ENCODE peak calls at places on chromosomes 2 and 18, in seven cellular contexts. B, Q, J, A, L, X and P are unnamed samples.

GRCh38 chr2:83900859-83901258 is 558.2 kb downstream of the SUCLG1 start:
- DNase-seq in B (no peak), Q (no peak), J (no peak), A (no peak), L (peak), X (peak), P (no peak)

GRCh38 chr2:106521016-106521415 is 33.9 kb downstream of the CD8B2 start:
- DNase-seq in B (no peak), Q (no peak), J (no peak), A (no peak), L (no peak), X (no peak), P (no peak)

GRCh38 chr2:69948032-69948962 is 13.1 kb downstream of the ASPRV1 start:
- DNase-seq in B (no peak), Q (no peak), J (no peak), A (no peak), L (no peak), X (no peak), P (no peak)

GRCh38 chr18:49319590-49319989 is 140.9 kb downstream of the DYM start:
- DNase-seq in B (no peak), Q (no peak), J (no peak), A (no peak), L (no peak), X (no peak), P (no peak)

GRCh38 chr2:204325468-204325867 is 219.8 kb upstream of the PARD3B start:
- DNase-seq in B (no peak), Q (no peak), J (no peak), A (no peak), L (peak), X (peak), P (no peak)

GRCh38 chr2:173226899-173227692 is 127.6 kb upstream of the CDCA7 start:
- DNase-seq in B (no peak), Q (no peak), J (no peak), A (no peak), L (no peak), X (no peak), P (no peak)

GRCh38 chr2:29841386-29842004 is 79.9 kb downstream of the ALK start:
- DNase-seq in B (no peak), Q (no peak), J (no peak), A (no peak), L (peak), X (peak), P (no peak)

GRCh38 chr2:215465246-215465645 is 29.4 kb upstream of the FN1 start:
- DNase-seq in B (no peak), Q (no peak), J (no peak), A (no peak), L (no peak), X (no peak), P (no peak)

GRCh38 chr18:36769172-36769571 is 59.6 kb downstream of the TPGS2 start:
- DNase-seq in B (no peak), Q (no peak), J (no peak), A (no peak), L (no peak), X (no peak), P (no peak)

GRCh38 chr2:20356042-20356441 is 5.4 kb upstream of the PUM2 start:
- DNase-seq in B (no peak), Q (no peak), J (no peak), A (no peak), L (no peak), X (peak), P (no peak)

GRCh38 chr18:45978084-45978483 is 11.0 kb upstream of the EPG5 start:
- DNase-seq in B (no peak), Q (no peak), J (no peak), A (no peak), L (peak), X (no peak), P (no peak)

GRCh38 chr2:182101263-182101662 is 115.6 kb downstream of the PPP1R1C start:
- DNase-seq in B (no peak), Q (no peak), J (no peak), A (no peak), L (no peak), X (no peak), P (no peak)

GRCh38 chr2:170703776-170704476 is 11.2 kb upstream of the SP5 start:
- DNase-seq in B (no peak), Q (no peak), J (no peak), A (no peak), L (no peak), X (no peak), P (no peak)

GRCh38 chr18:48680871-48681270 is 142.0 kb downstream of the CTIF start:
- DNase-seq in B (no peak), Q (no peak), J (peak), A (peak), L (no peak), X (no peak), P (no peak)

GRCh38 chr2:227939271-227940027 is 68.0 kb downstream of the DAW1 start:
- DNase-seq in B (no peak), Q (no peak), J (no peak), A (no peak), L (peak), X (no peak), P (no peak)

GRCh38 chr18:57301573-57302230 is 50.7 kb upstream of the ST8SIA3 start:
- DNase-seq in B (no peak), Q (no peak), J (no peak), A (no peak), L (no peak), X (no peak), P (no peak)

GRCh38 chr2:23489471-23490400 is 104.8 kb downstream of the KLHL29 start:
- DNase-seq in B (peak), Q (peak), J (no peak), A (no peak), L (no peak), X (no peak), P (no peak)

GRCh38 chr2:46942143-46942526 is 26.5 kb upstream of the MCFD2 start:
- DNase-seq in B (peak), Q (peak), J (no peak), A (peak), L (peak), X (no peak), P (peak)

GRCh38 chr2:120525056-120526046 is 179.4 kb downstream of the INHBB start:
- DNase-seq in B (peak), Q (no peak), J (no peak), A (peak), L (peak), X (no peak), P (no peak)

GRCh38 chr2:240919786-240920782 is 13.9 kb downstream of the CROCC2 start:
- DNase-seq in B (peak), Q (peak), J (peak), A (peak), L (peak), X (no peak), P (peak)

GRCh38 chr18:8242306-8242705 is 366.9 kb upstream of the RAB12 start:
- DNase-seq in B (no peak), Q (no peak), J (no peak), A (no peak), L (no peak), X (no peak), P (no peak)

GRCh38 chr2:8548871-8549221 is 133.0 kb upstream of the ID2 start:
- DNase-seq in B (no peak), Q (no peak), J (no peak), A (peak), L (no peak), X (no peak), P (no peak)

GRCh38 chr2:141942006-141942789 is 188.6 kb downstream of the LRP1B start:
- DNase-seq in B (no peak), Q (no peak), J (no peak), A (no peak), L (no peak), X (no peak), P (no peak)

DNA sequence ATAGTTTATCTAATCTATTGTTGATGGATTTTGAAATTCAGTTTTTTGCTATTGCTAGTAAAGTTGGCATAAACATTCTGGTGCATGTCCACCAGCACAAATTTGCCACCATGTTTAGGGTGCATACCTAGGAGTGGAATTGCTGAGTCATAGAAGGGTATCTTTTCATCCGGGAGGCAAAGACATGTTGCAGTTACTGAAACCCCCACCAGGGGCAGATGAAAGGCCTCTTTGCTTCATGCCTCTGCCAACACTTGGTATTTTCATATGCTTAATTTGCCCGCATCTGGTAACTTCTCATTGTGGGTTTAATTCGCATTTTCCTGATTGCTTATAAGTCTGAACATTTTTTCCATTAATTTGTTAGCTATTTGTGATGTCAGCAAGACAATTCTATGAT is 8.2 kb downstream of the DCC start:
- DNase-seq in B (no peak), Q (no peak), J (no peak), A (no peak), L (no peak), X (no peak), P (no peak)
- TF ChIP-seq CTCF in B (no peak), Q (no peak), J (no peak), A (no peak), L (peak), X (peak), P (no peak)

GRCh38 chr2:193539188-193539587 is 1344.5 kb upstream of the TMEFF2 start:
- DNase-seq in B (no peak), Q (no peak), J (no peak), A (no peak), L (no peak), X (no peak), P (no peak)
- TF ChIP-seq CTCF in B (no peak), Q (no peak), J (no peak), A (no peak), L (no peak), X (no peak), P (no peak)

GRCh38 chr2:12320027-12320734 is 396.6 kb upstream of the TRIB2 start:
- DNase-seq in B (no peak), Q (no peak), J (no peak), A (no peak), L (no peak), X (no peak), P (no peak)

GRCh38 chr2:12317286-12317685 is 399.4 kb upstream of the TRIB2 start:
- DNase-seq in B (no peak), Q (no peak), J (no peak), A (no peak), L (no peak), X (no peak), P (no peak)

GRCh38 chr2:12318427-12319057 is 398.2 kb upstream of the TRIB2 start:
- DNase-seq in B (no peak), Q (no peak), J (no peak), A (no peak), L (peak), X (no peak), P (no peak)

GRCh38 chr2:12316464-12316863 is 400.3 kb upstream of the TRIB2 start:
- DNase-seq in B (no peak), Q (no peak), J (no peak), A (no peak), L (no peak), X (no peak), P (no peak)

GRCh38 chr2:12317853-12318426 is 398.8 kb upstream of the TRIB2 start:
- DNase-seq in B (no peak), Q (no peak), J (no peak), A (no peak), L (peak), X (peak), P (no peak)
- TF ChIP-seq CTCF in B (no peak), Q (no peak), J (no peak), A (no peak), L (no peak), X (no peak), P (no peak)

DNA sequence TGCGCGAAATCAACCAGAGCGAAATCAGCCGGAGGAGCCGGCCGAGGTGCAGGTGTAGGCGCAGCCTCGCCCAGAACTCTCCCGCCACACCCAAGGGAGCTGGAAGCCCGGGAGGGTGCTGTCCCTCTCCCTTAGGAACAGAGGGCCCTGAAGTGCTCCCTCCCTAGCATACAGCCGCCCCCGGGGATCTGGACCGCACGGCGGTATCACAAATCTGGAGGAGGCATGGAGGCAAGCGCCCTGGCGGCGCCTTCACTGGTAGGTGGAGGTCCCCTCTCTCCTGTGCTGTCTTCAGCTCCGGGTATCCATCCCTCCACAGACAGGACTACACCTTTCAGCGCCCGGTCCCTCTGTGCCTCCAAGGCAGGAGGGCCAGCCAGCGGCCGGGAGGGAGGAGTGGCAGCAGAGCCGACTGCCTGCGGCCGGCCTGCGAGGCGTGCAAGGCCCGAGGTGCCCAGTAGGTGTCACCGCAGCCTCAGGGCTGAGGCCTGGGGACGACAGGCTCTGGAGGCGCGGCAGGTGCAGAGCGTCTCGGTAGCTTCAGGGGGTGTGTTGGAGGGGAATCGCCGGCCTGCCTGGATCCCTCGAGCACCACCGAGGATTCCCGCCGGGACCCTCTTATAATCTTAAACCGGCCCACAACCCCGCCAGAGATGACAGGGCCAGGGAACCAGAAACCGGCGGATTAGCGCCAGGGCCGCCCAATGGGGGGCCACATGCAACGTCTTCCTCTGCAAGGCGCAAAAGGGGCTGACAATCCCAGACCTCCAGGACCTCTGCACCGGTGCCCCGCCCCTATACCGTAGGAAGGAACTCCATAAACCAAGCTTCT is 2.8 kb downstream of the IHH start:
- DNase-seq in B (peak), Q (peak), J (peak), A (peak), L (peak), X (no peak), P (peak)
- TF ChIP-seq CTCF in B (peak), Q (peak), J (peak), A (peak), L (peak), X (peak), P (peak)

GRCh38 chr2:149559341-149560068 is 28.1 kb downstream of the MMADHC start:
- DNase-seq in B (no peak), Q (no peak), J (no peak), A (no peak), L (no peak), X (no peak), P (no peak)
- TF ChIP-seq CTCF in B (no peak), Q (no peak), J (no peak), A (no peak), L (no peak), X (no peak), P (no peak)

GRCh38 chr2:109333414-109334194 is 204.6 kb downstream of the SH3RF3 start:
- DNase-seq in B (no peak), Q (no peak), J (no peak), A (no peak), L (no peak), X (no peak), P (no peak)
- TF ChIP-seq CTCF in B (peak), Q (no peak), J (peak), A (no peak), L (peak), X (peak), P (no peak)

DNA sequence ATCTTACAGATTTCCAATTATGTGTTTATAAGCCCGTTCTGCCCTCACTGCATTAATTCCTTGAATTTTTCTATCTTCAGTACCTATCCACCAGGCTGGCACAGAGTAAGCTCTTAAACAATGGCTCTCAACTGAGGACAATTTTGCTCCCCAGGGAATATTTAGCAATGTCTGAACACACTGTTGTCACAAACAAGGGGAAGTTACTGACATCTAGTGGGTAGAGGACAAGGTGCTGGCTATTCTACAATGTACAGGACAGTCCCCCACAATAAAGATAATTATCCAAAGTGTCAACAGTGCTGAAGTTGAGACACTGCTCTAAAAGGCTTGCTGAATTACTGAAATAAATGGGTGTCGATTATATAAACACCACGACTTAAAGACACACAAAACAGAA is 5.0 kb downstream of the NDUFS1 start:
- DNase-seq in B (no peak), Q (no peak), J (no peak), A (no peak), L (peak), X (no peak), P (no peak)
- TF ChIP-seq CTCF in B (no peak), Q (no peak), J (peak), A (no peak), L (peak), X (no peak), P (no peak)

GRCh38 chr2:75610671-75611070 is 35.9 kb upstream of the MRPL19 start:
- DNase-seq in B (no peak), Q (no peak), J (no peak), A (no peak), L (no peak), X (no peak), P (no peak)

GRCh38 chr2:75607988-75608683 is 38.4 kb upstream of the MRPL19 start:
- DNase-seq in B (no peak), Q (no peak), J (no peak), A (no peak), L (no peak), X (no peak), P (no peak)

GRCh38 chr2:75609937-75610508 is 36.6 kb upstream of the MRPL19 start:
- DNase-seq in B (no peak), Q (no peak), J (no peak), A (no peak), L (no peak), X (no peak), P (no peak)

GRCh38 chr2:75608684-75609333 is 37.8 kb upstream of the MRPL19 start:
- DNase-seq in B (peak), Q (peak), J (peak), A (peak), L (peak), X (no peak), P (peak)

GRCh38 chr2:75609334-75609689 is 37.3 kb upstream of the MRPL19 start:
- DNase-seq in B (no peak), Q (no peak), J (no peak), A (no peak), L (no peak), X (no peak), P (no peak)
- TF ChIP-seq CTCF in B (no peak), Q (no peak), J (peak), A (no peak), L (no peak), X (no peak), P (peak)